ENCODE peak calls at places on chromosome 18, in five cellular contexts. One of them, this sample, is unnamed.

GRCh38 chr18:55224086-55224625 is 264.9 kb upstream of the CCDC68 start:
- DNase-seq in A549: no peak
- DNase-seq in glomerular endothelial cell: no peak
- DNase-seq in omental fat pad: no peak
- DNase-seq in HFF-Myc: no peak
- DNase-seq in this sample: no peak

GRCh38 chr18:30634249-30634648 is 408.3 kb downstream of the DSC3 start:
- DNase-seq in A549: no peak
- DNase-seq in glomerular endothelial cell: no peak
- DNase-seq in omental fat pad: no peak
- DNase-seq in HFF-Myc: no peak
- DNase-seq in this sample: no peak

GRCh38 chr18:76209597-76209996 is 285.4 kb downstream of the ZNF516 start:
- DNase-seq in A549: no peak
- DNase-seq in glomerular endothelial cell: no peak
- DNase-seq in omental fat pad: no peak
- DNase-seq in HFF-Myc: peak
- DNase-seq in this sample: no peak

GRCh38 chr18:28905509-28905908 is 728.6 kb upstream of the CDH2 start:
- DNase-seq in A549: no peak
- DNase-seq in glomerular endothelial cell: peak
- DNase-seq in omental fat pad: no peak
- DNase-seq in HFF-Myc: peak
- DNase-seq in this sample: peak

GRCh38 chr18:62037989-62038778 is 145.4 kb upstream of the RNF152 start:
- DNase-seq in A549: no peak
- DNase-seq in glomerular endothelial cell: no peak
- DNase-seq in omental fat pad: no peak
- DNase-seq in HFF-Myc: no peak
- DNase-seq in this sample: no peak

GRCh38 chr18:32980896-32981295 is 208.1 kb upstream of the KLHL14 start:
- DNase-seq in A549: no peak
- DNase-seq in glomerular endothelial cell: no peak
- DNase-seq in omental fat pad: no peak
- DNase-seq in HFF-Myc: no peak
- DNase-seq in this sample: no peak

GRCh38 chr18:32093106-32093511 is 1.4 kb downstream of the RNF138 start:
- DNase-seq in A549: peak
- DNase-seq in glomerular endothelial cell: no peak
- DNase-seq in omental fat pad: no peak
- DNase-seq in HFF-Myc: no peak
- DNase-seq in this sample: peak

GRCh38 chr18:45652703-45653490 is 37.6 kb downstream of the SLC14A2 start:
- DNase-seq in A549: no peak
- DNase-seq in glomerular endothelial cell: no peak
- DNase-seq in omental fat pad: no peak
- DNase-seq in HFF-Myc: peak
- DNase-seq in this sample: no peak

GRCh38 chr18:8870528-8870927 is 165.2 kb downstream of the MTCL1 start:
- DNase-seq in A549: no peak
- DNase-seq in glomerular endothelial cell: no peak
- DNase-seq in omental fat pad: no peak
- DNase-seq in HFF-Myc: no peak
- DNase-seq in this sample: no peak

GRCh38 chr18:47334966-47335365 is 83.5 kb upstream of the SKOR2 start:
- DNase-seq in A549: no peak
- DNase-seq in glomerular endothelial cell: no peak
- DNase-seq in omental fat pad: no peak
- DNase-seq in HFF-Myc: no peak
- DNase-seq in this sample: no peak

GRCh38 chr18:26685438-26686173 is 137.3 kb upstream of the KCTD1 start:
- DNase-seq in A549: no peak
- DNase-seq in glomerular endothelial cell: no peak
- DNase-seq in omental fat pad: no peak
- DNase-seq in HFF-Myc: no peak
- DNase-seq in this sample: no peak

GRCh38 chr18:62106271-62106670 is 80.6 kb downstream of the PIGN start:
- DNase-seq in A549: no peak
- DNase-seq in glomerular endothelial cell: no peak
- DNase-seq in omental fat pad: no peak
- DNase-seq in HFF-Myc: no peak
- DNase-seq in this sample: peak

GRCh38 chr18:44474067-44474411 is 206.6 kb upstream of the SETBP1 start:
- DNase-seq in A549: no peak
- DNase-seq in glomerular endothelial cell: no peak
- DNase-seq in omental fat pad: no peak
- DNase-seq in HFF-Myc: no peak
- DNase-seq in this sample: no peak

GRCh38 chr18:66599190-66599589 is 4.7 kb downstream of the CDH19 start:
- DNase-seq in A549: no peak
- DNase-seq in glomerular endothelial cell: no peak
- DNase-seq in omental fat pad: no peak
- DNase-seq in HFF-Myc: no peak
- DNase-seq in this sample: peak

GRCh38 chr18:6279308-6279707 is 135.4 kb downstream of the L3MBTL4 start:
- DNase-seq in A549: no peak
- DNase-seq in glomerular endothelial cell: no peak
- DNase-seq in omental fat pad: no peak
- DNase-seq in HFF-Myc: no peak
- DNase-seq in this sample: no peak

GRCh38 chr18:28736223-28736622 is 559.3 kb upstream of the CDH2 start:
- DNase-seq in A549: no peak
- DNase-seq in glomerular endothelial cell: no peak
- DNase-seq in omental fat pad: no peak
- DNase-seq in HFF-Myc: no peak
- DNase-seq in this sample: no peak

GRCh38 chr18:36402765-36403396 is 105.4 kb downstream of the FHOD3 start:
- DNase-seq in A549: no peak
- DNase-seq in glomerular endothelial cell: no peak
- DNase-seq in omental fat pad: no peak
- DNase-seq in HFF-Myc: no peak
- DNase-seq in this sample: no peak

GRCh38 chr18:13813271-13813849 is 10.6 kb upstream of the MC5R start:
- DNase-seq in A549: peak
- DNase-seq in glomerular endothelial cell: no peak
- DNase-seq in omental fat pad: peak
- DNase-seq in HFF-Myc: no peak
- DNase-seq in this sample: peak

GRCh38 chr18:69469444-69469919 is 68.8 kb downstream of the DOK6 start:
- DNase-seq in A549: peak
- DNase-seq in glomerular endothelial cell: no peak
- DNase-seq in omental fat pad: no peak
- DNase-seq in HFF-Myc: peak
- DNase-seq in this sample: no peak

GRCh38 chr18:10197097-10197496 is 257.3 kb upstream of the APCDD1 start:
- DNase-seq in A549: no peak
- DNase-seq in glomerular endothelial cell: no peak
- DNase-seq in omental fat pad: no peak
- DNase-seq in HFF-Myc: no peak
- DNase-seq in this sample: no peak

GRCh38 chr18:13436596-13436995 is 218.0 kb downstream of the LDLRAD4 start:
- DNase-seq in A549: no peak
- DNase-seq in glomerular endothelial cell: no peak
- DNase-seq in omental fat pad: no peak
- DNase-seq in HFF-Myc: no peak
- DNase-seq in this sample: no peak

GRCh38 chr18:23537274-23537673 is 34.0 kb downstream of the RMC1 start:
- DNase-seq in A549: no peak
- DNase-seq in glomerular endothelial cell: no peak
- DNase-seq in omental fat pad: no peak
- DNase-seq in HFF-Myc: no peak
- DNase-seq in this sample: no peak

GRCh38 chr18:58580623-58581022 is 48.3 kb downstream of the ALPK2 start:
- DNase-seq in A549: no peak
- DNase-seq in glomerular endothelial cell: no peak
- DNase-seq in omental fat pad: no peak
- DNase-seq in HFF-Myc: no peak
- DNase-seq in this sample: no peak

GRCh38 chr18:57527479-57528237 is 58.8 kb downstream of the FECH start:
- DNase-seq in A549: no peak
- DNase-seq in glomerular endothelial cell: no peak
- DNase-seq in omental fat pad: no peak
- DNase-seq in HFF-Myc: no peak
- DNase-seq in this sample: no peak

GRCh38 chr18:23012249-23012648 is 79.1 kb downstream of the RBBP8 start:
- DNase-seq in A549: no peak
- DNase-seq in glomerular endothelial cell: no peak
- DNase-seq in omental fat pad: no peak
- DNase-seq in HFF-Myc: no peak
- DNase-seq in this sample: no peak

This sample was measured in dermis microvascular lymphatic vessel endothelial cell.